ENCODE peak calls at places on chromosomes 16 and 17, in six cellular contexts. One of them, this sample, is unnamed.

GRCh38 chr16:23216658-23217246 is 34.2 kb downstream of the SCNN1G start:
- DNase-seq in fibroblast of pulmonary artery: no peak
- DNase-seq in AG09319: no peak
- DNase-seq in A549: no peak
- DNase-seq in AG09309: no peak
- DNase-seq in left ventricle myocardium inferior: no peak
- DNase-seq in this sample: no peak

GRCh38 chr16:58021661-58022551 is 3.6 kb upstream of the MMP15 start:
- DNase-seq in fibroblast of pulmonary artery: peak; percentile 38
- DNase-seq in AG09319: no peak
- DNase-seq in A549: no peak
- DNase-seq in AG09309: no peak
- DNase-seq in left ventricle myocardium inferior: peak; percentile 11
- DNase-seq in this sample: peak; percentile 68

GRCh38 chr16:48614759-48615158 is 4.8 kb upstream of the N4BP1 start:
- DNase-seq in fibroblast of pulmonary artery: no peak
- DNase-seq in AG09319: no peak
- DNase-seq in A549: no peak
- DNase-seq in AG09309: no peak
- DNase-seq in left ventricle myocardium inferior: no peak
- DNase-seq in this sample: peak; percentile 14

GRCh38 chr17:40922239-40922638 is 15.2 kb downstream of the KRT23 start:
- DNase-seq in fibroblast of pulmonary artery: peak; percentile 83
- DNase-seq in AG09319: peak; percentile 18
- DNase-seq in A549: peak; percentile 82
- DNase-seq in AG09309: peak; percentile 51
- DNase-seq in left ventricle myocardium inferior: no peak
- DNase-seq in this sample: no peak

GRCh38 chr17:32970281-32970680 is 21.4 kb upstream of the SPACA3 start:
- DNase-seq in fibroblast of pulmonary artery: peak; percentile 6
- DNase-seq in AG09319: no peak
- DNase-seq in A549: no peak
- DNase-seq in AG09309: peak; percentile 77
- DNase-seq in left ventricle myocardium inferior: no peak
- DNase-seq in this sample: no peak

GRCh38 chr16:88700636-88701482 is 5.3 kb downstream of the RNF166 start:
- DNase-seq in fibroblast of pulmonary artery: peak; percentile 92
- DNase-seq in AG09319: no peak
- DNase-seq in A549: no peak
- DNase-seq in AG09309: no peak
- DNase-seq in left ventricle myocardium inferior: peak; percentile 93
- DNase-seq in this sample: no peak

GRCh38 chr17:43356999-43357398 is 41.8 kb upstream of the ARL4D start:
- DNase-seq in fibroblast of pulmonary artery: peak; percentile 91
- DNase-seq in AG09319: peak; percentile 74
- DNase-seq in A549: peak; percentile 47
- DNase-seq in AG09309: peak; percentile 78
- DNase-seq in left ventricle myocardium inferior: no peak
- DNase-seq in this sample: no peak

GRCh38 chr17:11627301-11627700 is 29.0 kb downstream of the DNAH9 start:
- DNase-seq in fibroblast of pulmonary artery: no peak
- DNase-seq in AG09319: no peak
- DNase-seq in A549: no peak
- DNase-seq in AG09309: no peak
- DNase-seq in left ventricle myocardium inferior: no peak
- DNase-seq in this sample: no peak

GRCh38 chr16:87076950-87077749 is 240.0 kb downstream of the C16orf95 start:
- DNase-seq in fibroblast of pulmonary artery: peak; percentile 66
- DNase-seq in AG09319: no peak
- DNase-seq in A549: peak; percentile 26
- DNase-seq in AG09309: no peak
- DNase-seq in left ventricle myocardium inferior: peak; percentile 48
- DNase-seq in this sample: no peak

GRCh38 chr17:61139219-61139618 is 260.4 kb upstream of the TBX2 start:
- DNase-seq in fibroblast of pulmonary artery: peak; percentile 66
- DNase-seq in AG09319: peak; percentile 22
- DNase-seq in A549: no peak
- DNase-seq in AG09309: no peak
- DNase-seq in left ventricle myocardium inferior: no peak
- DNase-seq in this sample: no peak

GRCh38 chr16:64627288-64627687 is 494.6 kb downstream of the CDH11 start:
- DNase-seq in fibroblast of pulmonary artery: no peak
- DNase-seq in AG09319: no peak
- DNase-seq in A549: no peak
- DNase-seq in AG09309: no peak
- DNase-seq in left ventricle myocardium inferior: no peak
- DNase-seq in this sample: no peak

GRCh38 chr16:30183961-30184429 is 593 bp downstream of the CORO1A start:
- DNase-seq in fibroblast of pulmonary artery: no peak
- DNase-seq in AG09319: no peak
- DNase-seq in A549: no peak
- DNase-seq in AG09309: no peak
- DNase-seq in left ventricle myocardium inferior: peak; percentile 24
- DNase-seq in this sample: no peak

GRCh38 chr16:11629071-11630030 is 38.9 kb upstream of the SNN start:
- DNase-seq in fibroblast of pulmonary artery: no peak
- DNase-seq in AG09319: no peak
- DNase-seq in A549: no peak
- DNase-seq in AG09309: no peak
- DNase-seq in left ventricle myocardium inferior: peak; percentile 41
- DNase-seq in this sample: no peak

GRCh38 chr17:64449545-64449944 is 630 bp downstream of the MILR1 start:
- DNase-seq in fibroblast of pulmonary artery: peak; percentile 29
- DNase-seq in AG09319: no peak
- DNase-seq in A549: no peak
- DNase-seq in AG09309: no peak
- DNase-seq in left ventricle myocardium inferior: no peak
- DNase-seq in this sample: no peak

GRCh38 chr17:56629450-56630187 is 36.1 kb downstream of the NOG start:
- DNase-seq in fibroblast of pulmonary artery: peak; percentile 4
- DNase-seq in AG09319: peak; percentile 4
- DNase-seq in A549: peak; percentile 77
- DNase-seq in AG09309: no peak
- DNase-seq in left ventricle myocardium inferior: no peak
- DNase-seq in this sample: no peak

GRCh38 chr16:551210-551609 is 9.0 kb upstream of the PRR35 start:
- DNase-seq in fibroblast of pulmonary artery: no peak
- DNase-seq in AG09319: no peak
- DNase-seq in A549: no peak
- DNase-seq in AG09309: no peak
- DNase-seq in left ventricle myocardium inferior: no peak
- DNase-seq in this sample: no peak

GRCh38 chr16:546909-547770 is 13.1 kb upstream of the PRR35 start:
- DNase-seq in fibroblast of pulmonary artery: no peak
- DNase-seq in AG09319: no peak
- DNase-seq in A549: no peak
- DNase-seq in AG09309: no peak
- DNase-seq in left ventricle myocardium inferior: peak; percentile 68
- DNase-seq in this sample: no peak

GRCh38 chr16:549544-550263 is 10.5 kb upstream of the PRR35 start:
- DNase-seq in fibroblast of pulmonary artery: no peak
- DNase-seq in AG09319: no peak
- DNase-seq in A549: no peak
- DNase-seq in AG09309: no peak
- DNase-seq in left ventricle myocardium inferior: no peak
- DNase-seq in this sample: no peak

GRCh38 chr16:552171-552570 is 8.0 kb upstream of the PRR35 start:
- DNase-seq in fibroblast of pulmonary artery: no peak
- DNase-seq in AG09319: no peak
- DNase-seq in A549: no peak
- DNase-seq in AG09309: no peak
- DNase-seq in left ventricle myocardium inferior: no peak
- DNase-seq in this sample: no peak

GRCh38 chr16:548586-548985 is 11.6 kb upstream of the PRR35 start:
- DNase-seq in fibroblast of pulmonary artery: no peak
- DNase-seq in AG09319: no peak
- DNase-seq in A549: no peak
- DNase-seq in AG09309: no peak
- DNase-seq in left ventricle myocardium inferior: no peak
- DNase-seq in this sample: no peak
- TF ChIP-seq CTCF in fibroblast of pulmonary artery: no peak
- TF ChIP-seq CTCF in AG09319: no peak
- TF ChIP-seq CTCF in A549: no peak
- TF ChIP-seq CTCF in AG09309: no peak
- TF ChIP-seq CTCF in left ventricle myocardium inferior: no peak
- TF ChIP-seq CTCF in this sample: no peak

GRCh38 chr16:1428511-1428910 is 2.4 kb upstream of the PERCC1 start:
- DNase-seq in fibroblast of pulmonary artery: peak; percentile 10
- DNase-seq in AG09319: no peak
- DNase-seq in A549: peak; percentile 82
- DNase-seq in AG09309: no peak
- DNase-seq in left ventricle myocardium inferior: no peak
- DNase-seq in this sample: no peak
- TF ChIP-seq CTCF in fibroblast of pulmonary artery: peak; percentile 23
- TF ChIP-seq CTCF in AG09319: peak; percentile 31
- TF ChIP-seq CTCF in A549: peak; percentile 45
- TF ChIP-seq CTCF in AG09309: peak; percentile 50
- TF ChIP-seq CTCF in left ventricle myocardium inferior: peak; percentile 50
- TF ChIP-seq CTCF in this sample: peak; percentile 50

GRCh38 chr16:82881517-82881916 is 254.7 kb downstream of the CDH13 start:
- DNase-seq in fibroblast of pulmonary artery: no peak
- DNase-seq in AG09319: no peak
- DNase-seq in A549: no peak
- DNase-seq in AG09309: no peak
- DNase-seq in left ventricle myocardium inferior: no peak
- DNase-seq in this sample: no peak

GRCh38 chr16:82884320-82884898 is 257.6 kb downstream of the CDH13 start:
- DNase-seq in fibroblast of pulmonary artery: no peak
- DNase-seq in AG09319: no peak
- DNase-seq in A549: no peak
- DNase-seq in AG09309: no peak
- DNase-seq in left ventricle myocardium inferior: no peak
- DNase-seq in this sample: no peak

GRCh38 chr16:82880361-82880760 is 253.6 kb downstream of the CDH13 start:
- DNase-seq in fibroblast of pulmonary artery: no peak
- DNase-seq in AG09319: no peak
- DNase-seq in A549: no peak
- DNase-seq in AG09309: no peak
- DNase-seq in left ventricle myocardium inferior: no peak
- DNase-seq in this sample: no peak

GRCh38 chr16:82882249-82882648 is 255.5 kb downstream of the CDH13 start:
- DNase-seq in fibroblast of pulmonary artery: no peak
- DNase-seq in AG09319: no peak
- DNase-seq in A549: no peak
- DNase-seq in AG09309: no peak
- DNase-seq in left ventricle myocardium inferior: no peak
- DNase-seq in this sample: no peak

GRCh38 chr16:82882982-82883863 is 256.5 kb downstream of the CDH13 start:
- DNase-seq in fibroblast of pulmonary artery: no peak
- DNase-seq in AG09319: no peak
- DNase-seq in A549: no peak
- DNase-seq in AG09309: no peak
- DNase-seq in left ventricle myocardium inferior: no peak
- DNase-seq in this sample: no peak
- TF ChIP-seq CTCF in fibroblast of pulmonary artery: no peak
- TF ChIP-seq CTCF in AG09319: no peak
- TF ChIP-seq CTCF in A549: no peak
- TF ChIP-seq CTCF in AG09309: no peak
- TF ChIP-seq CTCF in left ventricle myocardium inferior: no peak
- TF ChIP-seq CTCF in this sample: no peak

GRCh38 chr16:81445143-81445922 is 725 bp downstream of the CMIP start:
- DNase-seq in fibroblast of pulmonary artery: no peak
- DNase-seq in AG09319: no peak
- DNase-seq in A549: peak; percentile 61
- DNase-seq in AG09309: no peak
- DNase-seq in left ventricle myocardium inferior: no peak
- DNase-seq in this sample: no peak
- TF ChIP-seq CTCF in fibroblast of pulmonary artery: no peak
- TF ChIP-seq CTCF in AG09319: no peak
- TF ChIP-seq CTCF in A549: peak; percentile 12
- TF ChIP-seq CTCF in AG09309: peak; percentile 25
- TF ChIP-seq CTCF in left ventricle myocardium inferior: peak; percentile 34
- TF ChIP-seq CTCF in this sample: peak; percentile 70

GRCh38 chr16:74718741-74719610 is 18.3 kb upstream of the MLKL start:
- DNase-seq in fibroblast of pulmonary artery: no peak
- DNase-seq in AG09319: no peak
- DNase-seq in A549: no peak
- DNase-seq in AG09309: no peak
- DNase-seq in left ventricle myocardium inferior: no peak
- DNase-seq in this sample: no peak
- TF ChIP-seq CTCF in fibroblast of pulmonary artery: no peak
- TF ChIP-seq CTCF in AG09319: no peak
- TF ChIP-seq CTCF in A549: no peak
- TF ChIP-seq CTCF in AG09309: no peak
- TF ChIP-seq CTCF in left ventricle myocardium inferior: no peak
- TF ChIP-seq CTCF in this sample: no peak

DNA sequence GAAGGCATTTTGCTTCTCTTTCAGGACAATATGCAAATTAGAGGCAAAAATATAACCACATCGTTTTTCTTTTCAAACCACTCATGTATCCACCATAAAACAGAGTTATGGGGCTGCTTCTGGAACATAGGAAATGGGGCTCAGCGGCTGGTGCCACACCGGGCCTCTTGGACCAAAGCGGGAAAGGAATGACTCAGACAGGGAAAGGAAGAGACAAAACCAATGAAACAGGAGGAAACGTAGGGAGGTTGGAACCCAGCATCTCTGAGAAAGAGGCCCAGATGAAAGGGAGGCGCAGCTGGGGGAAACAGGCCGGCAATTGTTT is 28.5 kb downstream of the CUEDC1 start:
- DNase-seq in fibroblast of pulmonary artery: no peak
- DNase-seq in AG09319: no peak
- DNase-seq in A549: no peak
- DNase-seq in AG09309: no peak
- DNase-seq in left ventricle myocardium inferior: no peak
- DNase-seq in this sample: no peak
- TF ChIP-seq CTCF in fibroblast of pulmonary artery: no peak
- TF ChIP-seq CTCF in AG09319: no peak
- TF ChIP-seq CTCF in A549: no peak
- TF ChIP-seq CTCF in AG09309: no peak
- TF ChIP-seq CTCF in left ventricle myocardium inferior: no peak
- TF ChIP-seq CTCF in this sample: no peak

GRCh38 chr16:27239026-27239425 is 29.5 kb downstream of the NSMCE1 start:
- DNase-seq in fibroblast of pulmonary artery: no peak
- DNase-seq in AG09319: no peak
- DNase-seq in A549: no peak
- DNase-seq in AG09309: no peak
- DNase-seq in left ventricle myocardium inferior: no peak
- DNase-seq in this sample: no peak
- TF ChIP-seq CTCF in fibroblast of pulmonary artery: no peak
- TF ChIP-seq CTCF in AG09319: no peak
- TF ChIP-seq CTCF in A549: no peak
- TF ChIP-seq CTCF in AG09309: no peak
- TF ChIP-seq CTCF in left ventricle myocardium inferior: no peak
- TF ChIP-seq CTCF in this sample: no peak

DNA sequence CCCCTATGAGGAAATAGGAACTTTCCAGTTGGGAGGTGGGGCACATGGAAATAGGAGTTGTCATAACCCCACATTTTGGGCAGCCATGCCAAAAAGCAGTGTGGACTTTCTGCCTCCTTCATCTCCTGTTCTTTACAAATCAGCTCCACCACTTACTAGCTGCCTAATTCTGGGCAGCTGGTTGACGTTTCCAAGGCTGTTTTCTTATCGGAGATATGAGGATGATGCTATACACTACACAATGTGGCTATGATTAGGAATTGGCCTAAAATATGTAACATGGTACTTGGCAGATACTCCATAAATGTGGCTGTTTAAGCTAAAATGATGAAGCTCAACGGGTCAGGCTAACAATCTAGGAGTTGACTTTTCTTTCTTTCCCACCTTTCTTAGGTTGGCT is 21.6 kb upstream of the CCL5 start:
- DNase-seq in fibroblast of pulmonary artery: peak; percentile 67
- DNase-seq in AG09319: no peak
- DNase-seq in A549: no peak
- DNase-seq in AG09309: no peak
- DNase-seq in left ventricle myocardium inferior: no peak
- DNase-seq in this sample: no peak
- TF ChIP-seq CTCF in fibroblast of pulmonary artery: no peak
- TF ChIP-seq CTCF in AG09319: no peak
- TF ChIP-seq CTCF in A549: no peak
- TF ChIP-seq CTCF in AG09309: no peak
- TF ChIP-seq CTCF in left ventricle myocardium inferior: no peak
- TF ChIP-seq CTCF in this sample: no peak

GRCh38 chr16:15523092-15523541 is 88.7 kb downstream of the BMERB1 start:
- DNase-seq in fibroblast of pulmonary artery: no peak
- DNase-seq in AG09319: no peak
- DNase-seq in A549: no peak
- DNase-seq in AG09309: no peak
- DNase-seq in left ventricle myocardium inferior: peak; percentile 19
- DNase-seq in this sample: no peak
- TF ChIP-seq CTCF in fibroblast of pulmonary artery: no peak
- TF ChIP-seq CTCF in AG09319: no peak
- TF ChIP-seq CTCF in A549: peak; percentile 23
- TF ChIP-seq CTCF in AG09309: no peak
- TF ChIP-seq CTCF in left ventricle myocardium inferior: no peak
- TF ChIP-seq CTCF in this sample: no peak